ENCODE peak calls at places on chromosomes 13 and 19, in four cellular contexts. One of them, this sample, is unnamed. For H3K36me3, the result is how much of the 10 kb centered on the place peaks cover.

GRCh38 chr19:15379996-15380647 is 535 bp upstream of the AKAP8 start:
- DNase-seq in OCI-LY7: peak
- DNase-seq in HCT116: peak
- DNase-seq in BE2C: peak
- DNase-seq in this sample: no peak

GRCh38 chr13:80486407-80486806 is 145.5 kb upstream of the SPRY2 start:
- DNase-seq in HCT116: no peak
- DNase-seq in OCI-LY7: no peak
- DNase-seq in BE2C: no peak
- DNase-seq in this sample: no peak

GRCh38 chr13:51311271-51311670 is 28.2 kb upstream of the SERPINE3 start:
- DNase-seq in OCI-LY7: no peak
- DNase-seq in BE2C: no peak
- DNase-seq in HCT116: no peak
- DNase-seq in this sample: no peak

GRCh38 chr13:29402168-29402621 is 193.3 kb downstream of the SLC7A1 start:
- DNase-seq in OCI-LY7: no peak
- DNase-seq in HCT116: no peak
- DNase-seq in BE2C: no peak
- DNase-seq in this sample: peak

GRCh38 chr13:24208314-24208713 is 47.8 kb downstream of the SPATA13 start:
- DNase-seq in BE2C: no peak
- DNase-seq in HCT116: peak
- DNase-seq in OCI-LY7: no peak
- DNase-seq in this sample: peak

GRCh38 chr19:29610574-29611271 is 4.6 kb downstream of the POP4 start:
- DNase-seq in BE2C: peak
- DNase-seq in OCI-LY7: peak
- DNase-seq in HCT116: peak
- DNase-seq in this sample: no peak

GRCh38 chr13:97855570-97855970 is 97.9 kb upstream of the IPO5 start:
- DNase-seq in OCI-LY7: peak
- DNase-seq in HCT116: peak
- DNase-seq in BE2C: peak
- DNase-seq in this sample: peak

GRCh38 chr19:49110567-49110966 is 3.6 kb upstream of the LIN7B start:
- DNase-seq in HCT116: no peak
- DNase-seq in BE2C: no peak
- DNase-seq in OCI-LY7: no peak
- DNase-seq in this sample: no peak

GRCh38 chr13:90510319-90510718 is 837.2 kb upstream of the MIR17HG start:
- DNase-seq in BE2C: no peak
- DNase-seq in HCT116: no peak
- DNase-seq in OCI-LY7: no peak
- DNase-seq in this sample: no peak

GRCh38 chr13:100131863-100132574 is 43.1 kb downstream of the PCCA start:
- DNase-seq in BE2C: peak
- DNase-seq in OCI-LY7: no peak
- DNase-seq in HCT116: peak
- DNase-seq in this sample: peak

GRCh38 chr19:55454787-55455243 is 6.6 kb downstream of the ISOC2 start:
- DNase-seq in HCT116: no peak
- DNase-seq in OCI-LY7: peak
- DNase-seq in BE2C: peak
- DNase-seq in this sample: no peak

GRCh38 chr13:42497798-42498197 is 76.2 kb upstream of the TNFSF11 start:
- DNase-seq in BE2C: no peak
- DNase-seq in OCI-LY7: no peak
- DNase-seq in HCT116: no peak
- DNase-seq in this sample: peak

GRCh38 chr19:55526216-55527196 is 10.4 kb downstream of the SBK2 start:
- DNase-seq in OCI-LY7: no peak
- DNase-seq in HCT116: no peak
- DNase-seq in BE2C: peak
- DNase-seq in this sample: no peak

GRCh38 chr13:49690133-49690989 is 925 bp downstream of the EBPL start:
- DNase-seq in BE2C: peak
- DNase-seq in HCT116: no peak
- DNase-seq in OCI-LY7: no peak
- DNase-seq in this sample: no peak

GRCh38 chr13:97809576-97809975 is 143.9 kb upstream of the IPO5 start:
- DNase-seq in HCT116: no peak
- DNase-seq in OCI-LY7: no peak
- DNase-seq in BE2C: no peak
- DNase-seq in this sample: no peak

GRCh38 chr19:52099497-52100138 is 4.1 kb upstream of the ZNF841 start:
- DNase-seq in BE2C: no peak
- DNase-seq in HCT116: no peak
- DNase-seq in OCI-LY7: no peak
- DNase-seq in this sample: no peak

GRCh38 chr13:76848596-76848995 is 37.6 kb downstream of the KCTD12 start:
- DNase-seq in OCI-LY7: no peak
- DNase-seq in HCT116: no peak
- DNase-seq in BE2C: peak
- DNase-seq in this sample: no peak

GRCh38 chr13:39376088-39376487 is 226.9 kb downstream of the LHFPL6 start:
- DNase-seq in HCT116: no peak
- DNase-seq in BE2C: no peak
- DNase-seq in OCI-LY7: no peak
- DNase-seq in this sample: no peak

GRCh38 chr13:100667894-100668293 is 6.7 kb downstream of the TMTC4 start:
- DNase-seq in HCT116: no peak
- DNase-seq in BE2C: no peak
- DNase-seq in OCI-LY7: no peak
- DNase-seq in this sample: no peak

GRCh38 chr19:9621156-9622037 is at the start of gene ZNF561:
- DNase-seq in HCT116: peak
- DNase-seq in OCI-LY7: peak
- DNase-seq in BE2C: peak
- DNase-seq in this sample: peak

GRCh38 chr19:38224014-38224862 is at the start of gene DPF1:
- DNase-seq in HCT116: peak
- DNase-seq in BE2C: peak
- DNase-seq in OCI-LY7: peak
- DNase-seq in this sample: no peak

GRCh38 chr19:58317481-58318072 is 9.2 kb upstream of the ZSCAN22 start:
- DNase-seq in BE2C: no peak
- DNase-seq in OCI-LY7: peak
- DNase-seq in HCT116: no peak
- DNase-seq in this sample: no peak

GRCh38 chr19:52959613-52960295 is 2.9 kb downstream of the ZNF816 start:
- DNase-seq in OCI-LY7: no peak
- DNase-seq in BE2C: no peak
- DNase-seq in HCT116: no peak
- DNase-seq in this sample: no peak

GRCh38 chr13:92972751-92973150 is 253.9 kb upstream of the GPC6 start:
- DNase-seq in BE2C: no peak
- DNase-seq in HCT116: no peak
- DNase-seq in OCI-LY7: no peak
- DNase-seq in this sample: no peak

GRCh38 chr13:39209731-39210633 is 171.7 kb downstream of the NHLRC3 start:
- DNase-seq in HCT116: no peak
- DNase-seq in OCI-LY7: no peak
- DNase-seq in BE2C: no peak
- DNase-seq in this sample: no peak

GRCh38 chr19:41327499-41328156 is 17.7 kb downstream of the CCDC97 start:
- DNase-seq in OCI-LY7: peak
- DNase-seq in HCT116: no peak
- DNase-seq in BE2C: peak
- DNase-seq in this sample: no peak

GRCh38 chr19:34244611-34245299 is 9.6 kb upstream of the GARRE1 start:
- DNase-seq in OCI-LY7: no peak
- DNase-seq in HCT116: no peak
- DNase-seq in BE2C: no peak
- DNase-seq in this sample: no peak

GRCh38 chr13:103039183-103039582 is 27.0 kb downstream of the SLC10A2 start:
- DNase-seq in BE2C: no peak
- DNase-seq in HCT116: no peak
- DNase-seq in OCI-LY7: no peak
- DNase-seq in this sample: no peak

GRCh38 chr13:103033999-103034398 is 32.2 kb downstream of the SLC10A2 start:
- DNase-seq in HCT116: no peak
- DNase-seq in BE2C: no peak
- DNase-seq in OCI-LY7: peak
- DNase-seq in this sample: no peak

GRCh38 chr13:103040006-103040405 is 26.2 kb downstream of the SLC10A2 start:
- DNase-seq in OCI-LY7: no peak
- DNase-seq in BE2C: no peak
- DNase-seq in HCT116: no peak
- DNase-seq in this sample: no peak

GRCh38 chr13:103031332-103031873 is 34.8 kb downstream of the SLC10A2 start:
- DNase-seq in OCI-LY7: peak
- DNase-seq in BE2C: no peak
- DNase-seq in HCT116: no peak
- DNase-seq in this sample: no peak

DNA sequence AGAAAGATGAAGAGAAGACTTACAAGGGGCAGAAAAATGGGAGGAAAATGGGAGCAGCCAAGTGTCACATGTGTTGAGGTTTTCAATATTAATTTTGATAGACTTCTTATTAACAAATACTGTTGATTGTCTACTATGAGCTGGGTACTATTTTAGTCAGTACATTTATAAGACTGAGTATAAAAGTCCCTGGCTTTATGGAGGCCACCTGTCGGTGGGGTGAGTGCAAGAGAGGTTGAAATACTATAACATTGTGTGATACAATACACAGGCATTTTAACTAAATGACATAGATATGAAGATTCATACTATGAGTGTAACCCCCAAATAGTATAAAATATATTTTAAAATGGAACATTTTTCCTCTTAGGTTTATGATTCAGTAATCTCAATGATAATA is 29.9 kb downstream of the SLC10A2 start:
- DNase-seq in HCT116: no peak
- DNase-seq in OCI-LY7: no peak
- DNase-seq in BE2C: no peak
- DNase-seq in this sample: no peak
- H3K36me3 ChIP-seq in HCT116: under half
- H3K36me3 ChIP-seq in OCI-LY7: under half
- H3K36me3 ChIP-seq in BE2C: under half
- H3K36me3 ChIP-seq in this sample: under half

DNA sequence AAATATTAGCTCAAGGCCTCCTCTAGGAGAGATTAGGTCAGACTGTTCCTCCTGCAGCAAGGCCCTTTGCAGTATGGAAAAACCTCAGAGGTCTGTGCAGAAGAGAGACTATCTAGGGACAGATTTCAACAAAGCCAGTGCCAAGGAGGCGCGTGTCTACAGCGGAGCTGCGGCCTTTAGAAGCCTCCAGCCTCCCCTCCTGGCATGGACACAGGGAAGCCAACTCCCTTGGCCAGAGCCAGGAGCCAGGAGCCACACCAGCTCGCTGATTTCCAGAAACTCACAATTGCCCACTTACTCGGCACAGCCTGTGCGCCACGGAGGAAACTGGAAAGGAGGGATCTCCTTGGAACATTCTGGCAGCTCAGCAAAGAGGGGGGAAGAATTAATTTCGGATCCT is 63.4 kb downstream of the INSR start:
- DNase-seq in OCI-LY7: no peak
- DNase-seq in BE2C: no peak
- DNase-seq in HCT116: no peak
- DNase-seq in this sample: no peak
- TF ChIP-seq CTCF in OCI-LY7: no peak
- TF ChIP-seq CTCF in BE2C: no peak
- TF ChIP-seq CTCF in HCT116: no peak
- TF ChIP-seq CTCF in this sample: no peak

DNA sequence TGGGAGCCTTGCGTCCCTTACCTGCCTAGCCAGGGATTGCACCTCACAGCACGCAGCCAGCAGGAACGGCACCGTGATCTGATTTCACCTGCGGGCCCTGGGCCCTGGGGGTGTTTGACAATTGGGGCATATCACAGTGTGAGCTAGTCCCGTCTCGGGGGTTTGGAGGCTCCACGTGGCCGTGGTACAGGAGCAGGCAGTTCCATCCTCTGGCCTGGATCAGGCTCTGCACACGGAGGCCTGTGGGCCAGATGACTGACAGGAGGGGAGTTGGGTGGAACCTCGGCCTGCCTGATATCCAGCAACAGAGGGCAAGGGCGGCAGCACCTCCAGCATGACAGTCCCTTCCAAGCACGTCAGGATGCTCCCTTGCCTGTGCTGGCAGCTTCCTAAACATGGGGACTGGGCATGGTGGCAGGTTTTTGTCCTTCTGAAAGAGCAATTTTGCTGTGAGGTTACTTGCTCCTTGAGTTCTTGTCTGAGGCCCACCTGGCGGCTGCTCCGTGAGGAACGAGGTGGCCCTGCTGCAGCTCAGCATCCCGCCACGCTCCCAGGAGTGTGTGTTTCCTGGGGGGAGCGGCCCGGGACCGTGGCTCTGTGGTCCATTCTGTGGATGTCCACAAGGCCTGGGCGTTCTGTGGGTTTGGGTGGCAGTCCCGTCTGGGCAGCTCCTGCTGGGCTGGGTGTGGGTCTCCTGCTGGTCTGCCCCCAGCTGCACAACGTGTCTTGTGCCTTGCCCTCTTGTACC is 6.3 kb upstream of the RPS15 start:
- DNase-seq in HCT116: no peak
- DNase-seq in BE2C: no peak
- DNase-seq in OCI-LY7: no peak
- DNase-seq in this sample: no peak
- H3K36me3 ChIP-seq in HCT116: under half
- H3K36me3 ChIP-seq in BE2C: half or more
- H3K36me3 ChIP-seq in OCI-LY7: half or more
- H3K36me3 ChIP-seq in this sample: under half

GRCh38 chr19:1651548-1652394 is 644 bp downstream of the TCF3 start:
- DNase-seq in HCT116: no peak
- DNase-seq in BE2C: peak
- DNase-seq in OCI-LY7: peak
- DNase-seq in this sample: no peak
- TF ChIP-seq CTCF in HCT116: no peak
- TF ChIP-seq CTCF in BE2C: no peak
- TF ChIP-seq CTCF in OCI-LY7: peak
- TF ChIP-seq CTCF in this sample: no peak

GRCh38 chr19:6587093-6587820 is 3.7 kb downstream of the CD70 start:
- DNase-seq in OCI-LY7: peak
- DNase-seq in HCT116: no peak
- DNase-seq in BE2C: no peak
- DNase-seq in this sample: no peak
- H3K36me3 ChIP-seq in OCI-LY7: half or more
- H3K36me3 ChIP-seq in HCT116: under half
- H3K36me3 ChIP-seq in BE2C: under half
- H3K36me3 ChIP-seq in this sample: under half

GRCh38 chr19:3346677-3347353 is 19.6 kb upstream of the NFIC start:
- DNase-seq in HCT116: no peak
- DNase-seq in OCI-LY7: no peak
- DNase-seq in BE2C: no peak
- DNase-seq in this sample: no peak

GRCh38 chr19:3345850-3346460 is 20.4 kb upstream of the NFIC start:
- DNase-seq in BE2C: no peak
- DNase-seq in HCT116: no peak
- DNase-seq in OCI-LY7: no peak
- DNase-seq in this sample: no peak

GRCh38 chr19:3344608-3345598 is 21.5 kb upstream of the NFIC start:
- DNase-seq in OCI-LY7: no peak
- DNase-seq in BE2C: no peak
- DNase-seq in HCT116: no peak
- DNase-seq in this sample: no peak

GRCh38 chr19:3342246-3342645 is 24.1 kb upstream of the NFIC start:
- DNase-seq in BE2C: no peak
- DNase-seq in HCT116: no peak
- DNase-seq in OCI-LY7: no peak
- DNase-seq in this sample: no peak

GRCh38 chr19:3343619-3344502 is 22.5 kb upstream of the NFIC start:
- DNase-seq in OCI-LY7: peak
- DNase-seq in HCT116: peak
- DNase-seq in BE2C: peak
- DNase-seq in this sample: no peak
- TF ChIP-seq CTCF in OCI-LY7: no peak
- TF ChIP-seq CTCF in HCT116: no peak
- TF ChIP-seq CTCF in BE2C: peak
- TF ChIP-seq CTCF in this sample: no peak

This sample was measured in kidney epithelial cell.